ENCODE peak calls at places on chromosome X, in nine cellular contexts. Z, E, B, F, X, I, P, G and V are unnamed samples. For H3K36me3, the result is how much of the 10 kb centered on the place peaks cover.

GRCh38 chrX:106036716-106037115 is 1.8 kb downstream of the SERPINA7 start:
- DNase-seq in Z (no peak), E (no peak), B (no peak), F (no peak), X (no peak), I (no peak), P (no peak), G (no peak), V (no peak)

GRCh38 chrX:119755981-119756533 is 2.3 kb upstream of the SOWAHD start:
- DNase-seq in Z (no peak), E (no peak), B (no peak), F (no peak), X (no peak), I (no peak), P (no peak), G (no peak), V (no peak)

GRCh38 chrX:8192276-8192675 is 21.2 kb upstream of the VCX2 start:
- DNase-seq in Z (no peak), E (no peak), B (no peak), F (no peak), X (no peak), I (no peak), P (no peak), G (no peak), V (no peak)

GRCh38 chrX:68989865-68990606 is 161.2 kb downstream of the EFNB1 start:
- DNase-seq in Z (peak), E (peak), B (peak), F (no peak), X (peak), I (peak), P (no peak), G (peak), V (no peak)

GRCh38 chrX:11480626-11481025 is 185.1 kb downstream of the ARHGAP6 start:
- DNase-seq in Z (no peak), E (no peak), B (no peak), F (no peak), X (peak), I (no peak), P (no peak), G (no peak), V (no peak)

GRCh38 chrX:102712967-102713677 is 874 bp downstream of the GPRASP2 start:
- DNase-seq in Z (no peak), E (peak), B (peak), F (peak), X (peak), I (peak), P (peak), G (peak), V (peak)

GRCh38 chrX:102745513-102746133 is 25.1 kb downstream of the GPRASP3 start:
- DNase-seq in Z (no peak), E (peak), B (no peak), F (peak), X (no peak), I (peak), P (peak), G (peak), V (no peak)

GRCh38 chrX:56025872-56026571 is 206.1 kb upstream of the KLF8 start:
- DNase-seq in Z (no peak), E (no peak), B (no peak), F (no peak), X (no peak), I (no peak), P (no peak), G (no peak), V (no peak)

GRCh38 chrX:86604620-86605019 is 456.4 kb downstream of the DACH2 start:
- DNase-seq in Z (no peak), E (no peak), B (no peak), F (no peak), X (no peak), I (no peak), P (no peak), G (no peak), V (no peak)

GRCh38 chrX:31126205-31126604 is 54.4 kb upstream of the FTHL17 start:
- DNase-seq in Z (no peak), E (no peak), B (no peak), F (no peak), X (no peak), I (peak), P (no peak), G (no peak), V (no peak)

GRCh38 chrX:23785564-23785963 is 2.6 kb downstream of the SAT1 start:
- DNase-seq in Z (no peak), E (no peak), B (no peak), F (no peak), X (peak), I (no peak), P (no peak), G (no peak), V (no peak)

GRCh38 chrX:19626230-19626629 is 110.9 kb upstream of the MAP3K15 start:
- DNase-seq in Z (no peak), E (no peak), B (no peak), F (no peak), X (no peak), I (no peak), P (no peak), G (no peak), V (no peak)

GRCh38 chrX:13533726-13534125 is 35.7 kb upstream of the EGFL6 start:
- DNase-seq in Z (peak), E (no peak), B (no peak), F (no peak), X (no peak), I (no peak), P (no peak), G (no peak), V (no peak)

GRCh38 chrX:33725556-33726232 is 406.4 kb downstream of the FAM47A start:
- DNase-seq in Z (peak), E (no peak), B (peak), F (peak), X (peak), I (peak), P (peak), G (peak), V (peak)

GRCh38 chrX:28586891-28587635 is at the start of gene IL1RAPL1:
- DNase-seq in Z (peak), E (no peak), B (peak), F (no peak), X (peak), I (no peak), P (peak), G (peak), V (no peak)

GRCh38 chrX:134180566-134180965 is 56.4 kb upstream of the CCDC160 start:
- DNase-seq in Z (no peak), E (no peak), B (no peak), F (no peak), X (no peak), I (no peak), P (no peak), G (peak), V (no peak)

GRCh38 chrX:13816899-13817298 is at the start of gene GPM6B:
- DNase-seq in Z (no peak), E (no peak), B (no peak), F (peak), X (no peak), I (peak), P (no peak), G (peak), V (no peak)

GRCh38 chrX:2875798-2876399 is 47.2 kb downstream of the GYG2 start:
- DNase-seq in Z (no peak), E (peak), B (peak), F (no peak), X (no peak), I (peak), P (no peak), G (peak), V (no peak)

GRCh38 chrX:72060196-72060974 is 71.3 kb downstream of the RTL5 start:
- DNase-seq in Z (no peak), E (peak), B (no peak), F (no peak), X (peak), I (peak), P (peak), G (peak), V (no peak)

GRCh38 chrX:88903989-88904718 is 157.1 kb downstream of the CPXCR1 start:
- DNase-seq in Z (no peak), E (no peak), B (no peak), F (no peak), X (no peak), I (no peak), P (no peak), G (no peak), V (no peak)

GRCh38 chrX:44020693-44021092 is 47.5 kb upstream of the NDP start:
- DNase-seq in Z (no peak), E (no peak), B (no peak), F (no peak), X (no peak), I (no peak), P (no peak), G (no peak), V (no peak)

GRCh38 chrX:29728639-29729038 is 486.7 kb upstream of the MAGEB2 start:
- DNase-seq in Z (no peak), E (no peak), B (no peak), F (no peak), X (no peak), I (no peak), P (no peak), G (no peak), V (no peak)

GRCh38 chrX:152635941-152636340 is 1.8 kb upstream of the GABRQ start:
- DNase-seq in Z (no peak), E (peak), B (peak), F (no peak), X (peak), I (peak), P (no peak), G (peak), V (no peak)

GRCh38 chrX:105190252-105190853 is 30.1 kb downstream of the TEX13A start:
- DNase-seq in Z (no peak), E (peak), B (peak), F (no peak), X (peak), I (peak), P (no peak), G (peak), V (no peak)

GRCh38 chrX:10756365-10756915 is 136.1 kb upstream of the MID1 start:
- DNase-seq in Z (peak), E (no peak), B (peak), F (no peak), X (peak), I (peak), P (peak), G (no peak), V (no peak)

GRCh38 chrX:69104756-69105434 is 60.4 kb downstream of the PJA1 start:
- DNase-seq in Z (no peak), E (no peak), B (no peak), F (no peak), X (no peak), I (peak), P (no peak), G (no peak), V (no peak)

GRCh38 chrX:9171841-9172240 is 137.9 kb upstream of the FAM9B start:
- DNase-seq in Z (peak), E (no peak), B (no peak), F (no peak), X (peak), I (no peak), P (no peak), G (no peak), V (no peak)

GRCh38 chrX:136711147-136711546 is 63.2 kb downstream of the CD40LG start:
- DNase-seq in Z (no peak), E (peak), B (peak), F (peak), X (peak), I (peak), P (peak), G (peak), V (peak)

GRCh38 chrX:11836284-11836683 is 78.2 kb downstream of the MSL3 start:
- DNase-seq in Z (no peak), E (no peak), B (no peak), F (no peak), X (peak), I (no peak), P (no peak), G (no peak), V (no peak)

GRCh38 chrX:2662586-2662985 is 28.5 kb upstream of the CD99 start:
- DNase-seq in Z (no peak), E (no peak), B (no peak), F (no peak), X (peak), I (no peak), P (no peak), G (no peak), V (no peak)

GRCh38 chrX:5681159-5681558 is 547.5 kb downstream of the NLGN4X start:
- DNase-seq in Z (no peak), E (peak), B (no peak), F (no peak), X (no peak), I (peak), P (no peak), G (peak), V (no peak)

GRCh38 chrX:21479695-21480280 is 105.6 kb downstream of the CNKSR2 start:
- DNase-seq in Z (peak), E (peak), B (no peak), F (no peak), X (peak), I (peak), P (no peak), G (peak), V (no peak)

GRCh38 chrX:24150051-24150790 is 692 bp downstream of the ZFX start:
- DNase-seq in Z (peak), E (peak), B (peak), F (peak), X (peak), I (peak), P (peak), G (peak), V (peak)

GRCh38 chrX:140088438-140088837 is 123.1 kb upstream of the CXorf66 start:
- DNase-seq in Z (no peak), E (no peak), B (no peak), F (no peak), X (no peak), I (no peak), P (no peak), G (no peak), V (no peak)

GRCh38 chrX:140092121-140092520 is 126.8 kb upstream of the CXorf66 start:
- DNase-seq in Z (no peak), E (no peak), B (no peak), F (no peak), X (no peak), I (no peak), P (no peak), G (no peak), V (no peak)

GRCh38 chrX:140087865-140088264 is 122.5 kb upstream of the CXorf66 start:
- DNase-seq in Z (no peak), E (no peak), B (no peak), F (no peak), X (no peak), I (peak), P (no peak), G (peak), V (no peak)

GRCh38 chrX:140090800-140091275 is 125.5 kb upstream of the CXorf66 start:
- DNase-seq in Z (no peak), E (no peak), B (no peak), F (no peak), X (no peak), I (no peak), P (no peak), G (no peak), V (no peak)

GRCh38 chrX:140091276-140091886 is 126.1 kb upstream of the CXorf66 start:
- DNase-seq in Z (no peak), E (peak), B (peak), F (peak), X (no peak), I (peak), P (no peak), G (peak), V (no peak)
- TF ChIP-seq CTCF in Z (no peak), E (no peak), B (no peak), F (no peak), X (no peak), I (no peak), P (no peak), G (peak), V (no peak)

GRCh38 chrX:40688976-40689375 is 41.6 kb upstream of the CXorf38 start:
- DNase-seq in Z (no peak), E (no peak), B (no peak), F (no peak), X (no peak), I (no peak), P (no peak), G (no peak), V (peak)
- H3K36me3 ChIP-seq in Z (under half), E (under half), B (under half), F (under half), X (under half), I (under half), P (under half), G (under half), V (under half)

GRCh38 chrX:17359500-17359899 is 15.5 kb upstream of the NHS start:
- DNase-seq in Z (no peak), E (no peak), B (no peak), F (no peak), X (no peak), I (no peak), P (no peak), G (no peak), V (no peak)

GRCh38 chrX:17355976-17356375 is 19.0 kb upstream of the NHS start:
- DNase-seq in Z (no peak), E (no peak), B (no peak), F (no peak), X (no peak), I (peak), P (no peak), G (no peak), V (no peak)

DNA sequence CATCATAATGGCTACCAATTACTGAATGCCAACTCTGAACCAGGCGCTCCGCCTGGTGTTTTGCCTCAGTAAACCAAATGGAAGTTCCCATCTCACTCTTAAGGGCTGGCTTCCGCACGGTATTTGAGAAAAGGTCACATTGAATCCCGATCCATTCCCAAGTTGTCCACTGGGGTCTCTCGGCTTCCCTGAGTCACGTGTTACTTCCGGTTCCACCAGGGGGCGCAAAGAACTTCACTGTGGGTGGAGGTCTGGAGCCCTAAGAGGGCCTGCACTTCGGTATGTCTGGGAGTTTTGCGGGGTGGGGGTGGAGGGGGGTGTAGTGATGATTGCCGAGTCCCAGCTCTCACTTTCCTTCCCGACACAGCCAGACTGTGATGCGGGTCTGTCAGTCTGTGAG is 13.4 kb upstream of the NHS start:
- DNase-seq in Z (no peak), E (peak), B (peak), F (no peak), X (no peak), I (peak), P (peak), G (peak), V (no peak)
- TF ChIP-seq CTCF in Z (peak), E (peak), B (peak), F (no peak), X (no peak), I (peak), P (no peak), G (peak), V (no peak)

GRCh38 chrX:148958896-148959295 is 458.5 kb downstream of the AFF2 start:
- DNase-seq in Z (no peak), E (no peak), B (no peak), F (no peak), X (no peak), I (no peak), P (no peak), G (no peak), V (peak)

GRCh38 chrX:148960060-148960459 is 459.6 kb downstream of the AFF2 start:
- DNase-seq in Z (no peak), E (no peak), B (no peak), F (no peak), X (peak), I (no peak), P (no peak), G (no peak), V (no peak)

GRCh38 chrX:148956352-148956751 is 455.9 kb downstream of the AFF2 start:
- DNase-seq in Z (no peak), E (no peak), B (no peak), F (no peak), X (no peak), I (no peak), P (no peak), G (no peak), V (no peak)

GRCh38 chrX:148961990-148962389 is 461.6 kb downstream of the AFF2 start:
- DNase-seq in Z (no peak), E (no peak), B (no peak), F (no peak), X (no peak), I (no peak), P (no peak), G (no peak), V (no peak)
- H3K36me3 ChIP-seq in Z (under half), E (under half), B (under half), F (under half), X (under half), I (under half), P (under half), G (under half), V (under half)